ENCODE peak calls at places on chromosomes 5 and 9, in five cellular contexts. P is hepatocyte; I is prostate gland; L is activated T-helper 1 cell treated with anti-CD3 and anti-CD28 coated beads, Interleukin-2, amount 50 U/mL, for 16 hours; R is Calu3. A is an unnamed sample.

GRCh38 chr5:56055287-56055686 is 60.5 kb upstream of the IL6ST start:
- DNase-seq in P (no peak), I (no peak), L (no peak), R (no peak), A (no peak)

GRCh38 chr5:124631874-124632550 is 114.4 kb downstream of the ZNF608 start:
- DNase-seq in P (no peak), I (no peak), L (no peak), R (no peak), A (no peak)

GRCh38 chr9:38154501-38155421 is 85.7 kb upstream of the SHB start:
- DNase-seq in P (no peak), I (no peak), L (no peak), R (no peak), A (no peak)

GRCh38 chr9:127923046-127923445 is 6.2 kb upstream of the ST6GALNAC4 start:
- DNase-seq in P (no peak), I (no peak), L (no peak), R (no peak), A (no peak)

GRCh38 chr5:132114150-132115121 is 40.8 kb downstream of the CSF2 start:
- DNase-seq in P (no peak), I (no peak), L (no peak), R (no peak), A (no peak)

GRCh38 chr5:173663810-173664526 is 47.5 kb upstream of the BOD1 start:
- DNase-seq in P (no peak), I (no peak), L (no peak), R (peak), A (no peak)

GRCh38 chr9:117622347-117622746 is 81.9 kb upstream of the TLR4 start:
- DNase-seq in P (no peak), I (no peak), L (no peak), R (no peak), A (no peak)

GRCh38 chr9:126649477-126649876 is 35.7 kb downstream of the LMX1B start:
- DNase-seq in P (no peak), I (no peak), L (no peak), R (no peak), A (no peak)

GRCh38 chr9:100375677-100376076 is 22.9 kb upstream of the TEX10 start:
- DNase-seq in P (peak), I (no peak), L (no peak), R (no peak), A (no peak)

GRCh38 chr9:124870723-124871122 is 8.8 kb downstream of the ARPC5L start:
- DNase-seq in P (no peak), I (no peak), L (no peak), R (no peak), A (no peak)

GRCh38 chr5:52702877-52703276 is 84.8 kb upstream of the ITGA1 start:
- DNase-seq in P (no peak), I (no peak), L (no peak), R (no peak), A (no peak)

GRCh38 chr9:126061575-126061974 is 265.1 kb upstream of the MVB12B start:
- DNase-seq in P (no peak), I (no peak), L (no peak), R (no peak), A (no peak)

GRCh38 chr5:88647901-88648300 is 235.1 kb downstream of the MEF2C start:
- DNase-seq in P (no peak), I (no peak), L (no peak), R (no peak), A (no peak)

GRCh38 chr5:66959668-66960067 is 236.9 kb downstream of the CD180 start:
- DNase-seq in P (no peak), I (no peak), L (no peak), R (no peak), A (no peak)

GRCh38 chr5:32462618-32463017 is 18.1 kb upstream of the ZFR start:
- DNase-seq in P (no peak), I (no peak), L (no peak), R (no peak), A (peak)

GRCh38 chr5:28012538-28012937 is 974.2 kb upstream of the CDH9 start:
- DNase-seq in P (no peak), I (no peak), L (no peak), R (no peak), A (no peak)

GRCh38 chr9:26723486-26723885 is 169.1 kb downstream of the CAAP1 start:
- DNase-seq in P (peak), I (no peak), L (no peak), R (peak), A (no peak)

GRCh38 chr9:96139592-96140251 is 162.3 kb downstream of the HSD17B3 start:
- DNase-seq in P (peak), I (peak), L (no peak), R (no peak), A (peak)

GRCh38 chr5:111984044-111984443 is 227.1 kb upstream of the NREP start:
- DNase-seq in P (no peak), I (no peak), L (no peak), R (peak), A (peak)

GRCh38 chr9:26863074-26863473 is 29.5 kb downstream of the CAAP1 start:
- DNase-seq in P (peak), I (no peak), L (no peak), R (no peak), A (no peak)

GRCh38 chr9:138049085-138049778 is 171.7 kb downstream of the CACNA1B start:
- DNase-seq in P (no peak), I (no peak), L (no peak), R (no peak), A (no peak)

GRCh38 chr5:145775893-145776444 is 59.2 kb downstream of the PRELID2 start:
- DNase-seq in P (peak), I (no peak), L (no peak), R (peak), A (peak)

GRCh38 chr9:98081477-98082219 is 25.1 kb downstream of the NANS start:
- DNase-seq in P (peak), I (no peak), L (no peak), R (peak), A (peak)

GRCh38 chr5:172733179-172733973 is 37.6 kb downstream of the DUSP1 start:
- DNase-seq in P (peak), I (peak), L (no peak), R (peak), A (peak)

GRCh38 chr5:83029912-83030311 is 47.3 kb downstream of the TMEM167A start:
- DNase-seq in P (no peak), I (no peak), L (no peak), R (no peak), A (no peak)

GRCh38 chr9:124415852-124416484 is 726 bp upstream of the PSMB7 start:
- DNase-seq in P (no peak), I (no peak), L (no peak), R (no peak), A (no peak)

GRCh38 chr5:151679421-151680155 is 7.1 kb downstream of the SPARC start:
- DNase-seq in P (no peak), I (no peak), L (no peak), R (no peak), A (no peak)

GRCh38 chr5:94993501-94993900 is 291.4 kb downstream of the MCTP1 start:
- DNase-seq in P (no peak), I (no peak), L (no peak), R (no peak), A (no peak)

GRCh38 chr9:34579097-34579818 is 10.3 kb downstream of the CNTFR start:
- DNase-seq in P (peak), I (no peak), L (no peak), R (no peak), A (no peak)

GRCh38 chr9:37920471-37921167 is 16.7 kb upstream of the SLC25A51 start:
- DNase-seq in P (peak), I (no peak), L (no peak), R (no peak), A (no peak)

GRCh38 chr9:124291801-124292396 is 34.1 kb downstream of the NEK6 start:
- DNase-seq in P (no peak), I (no peak), L (no peak), R (no peak), A (no peak)

GRCh38 chr5:94057217-94057616 is 315.8 kb upstream of the POU5F2 start:
- DNase-seq in P (no peak), I (no peak), L (no peak), R (no peak), A (no peak)

GRCh38 chr5:32708949-32709348 is 2.2 kb upstream of the NPR3 start:
- DNase-seq in P (no peak), I (no peak), L (no peak), R (no peak), A (no peak)

A was measured in HS-5.